ENCODE peak calls at places on chromosomes 1 and 21, in seven cellular contexts. O is activated CD4-positive, alpha-beta T cell treated with anti-CD3 and anti-CD28 coated beads, Interleukin-2, amount 10 ng/mL, durations not matched to agents 24 days and 14 days; D is K562; U is ureter; A is stimulated activated CD4-positive, alpha-beta T cell treated with anti-CD3 and anti-CD28 coated beads, Interleukin-4, amount 100 ng/mL, for 4 hours; B is nephron progenitor cell; V is foreskin fibroblast. F is an unnamed sample.

GRCh38 chr1:72094209-72094608 is 188.1 kb downstream of the NEGR1 start:
- DNase-seq in A (no peak), V (no peak), B (no peak), O (no peak), U (no peak), D (no peak), F (no peak)

GRCh38 chr1:97726386-97726785 is 194.4 kb downstream of the DPYD start:
- DNase-seq in A (no peak), O (no peak), B (no peak), D (no peak), V (no peak), U (no peak), F (no peak)

GRCh38 chr1:205536759-205537361 is 32.4 kb downstream of the CDK18 start:
- DNase-seq in V (no peak), U (peak; percentile 48), A (no peak), B (no peak), O (no peak), D (no peak), F (peak; percentile 63)

GRCh38 chr1:207885129-207886032 is 25.5 kb downstream of the CD34 start:
- DNase-seq in V (peak; percentile 94), B (peak; percentile 84), A (peak; percentile 64), U (peak; percentile 83), O (peak; percentile 90), D (peak; percentile 90), F (peak; percentile 82)

GRCh38 chr21:46159841-46160562 is 4.6 kb upstream of the FTCD start:
- DNase-seq in D (no peak), B (no peak), U (no peak), A (no peak), O (peak; percentile 48), V (no peak), F (no peak)

GRCh38 chr1:206829875-206830274 is 35.5 kb upstream of the IL20 start:
- DNase-seq in U (no peak), D (no peak), B (no peak), V (no peak), A (no peak), O (no peak), F (no peak)

GRCh38 chr1:211734791-211735190 is 59.4 kb upstream of the NEK2 start:
- DNase-seq in O (no peak), D (no peak), A (no peak), B (no peak), V (no peak), U (peak; percentile 52), F (no peak)

GRCh38 chr1:192604979-192605620 is 29.5 kb downstream of the RGS1 start:
- DNase-seq in O (no peak), V (no peak), U (no peak), D (no peak), A (no peak), B (no peak), F (no peak)

GRCh38 chr1:246005067-246005466 is 502.0 kb downstream of the SMYD3 start:
- DNase-seq in U (no peak), D (no peak), A (no peak), V (peak; percentile 93), O (no peak), B (no peak), F (no peak)

GRCh38 chr1:192660613-192661012 is 24.7 kb downstream of the RGS13 start:
- DNase-seq in D (no peak), A (no peak), B (no peak), U (no peak), V (no peak), O (no peak), F (no peak)

GRCh38 chr1:153438599-153438998 is 21.9 kb downstream of the S100A7 start:
- DNase-seq in V (no peak), D (no peak), B (no peak), A (no peak), O (no peak), U (no peak), F (no peak)

GRCh38 chr1:65147424-65148177 is 402 bp upstream of the AK4 start:
- DNase-seq in U (peak; percentile 63), A (peak; percentile 24), B (peak; percentile 68), O (peak; percentile 89), D (peak; percentile 85), V (peak; percentile 72), F (no peak)